ENCODE peak calls at places on chromosomes 7 and 10, in eight cellular contexts. Z is PC-3; U is CD8-positive, alpha-beta T cell; H is A549; I is ovary; S is sigmoid colon; C is hepatocyte; F is caudate nucleus. V is an unnamed sample.

GRCh38 chr7:67777119-67777518 is 780.5 kb downstream of the TYW1 start:
- DNase-seq in Z (no peak), U (no peak), H (no peak), I (no peak), S (no peak), C (no peak), F (no peak), V (no peak)

GRCh38 chr7:133976140-133976539 is 151.0 kb upstream of the LRGUK start:
- DNase-seq in Z (no peak), U (no peak), H (no peak), I (no peak), S (no peak), C (no peak), F (no peak), V (no peak)

GRCh38 chr7:74185636-74186035 is 11.5 kb downstream of the EIF4H start:
- DNase-seq in Z (no peak), U (no peak), H (no peak), I (no peak), S (no peak), C (no peak), F (no peak), V (no peak)

GRCh38 chr7:17275749-17276671 is 22.4 kb upstream of the AHR start:
- DNase-seq in Z (peak; percentile 92), U (no peak), H (peak; percentile 77), I (no peak), S (no peak), C (peak; percentile 32), F (no peak), V (peak; percentile 73)

GRCh38 chr7:131370523-131370968 is 42.9 kb downstream of the MKLN1 start:
- DNase-seq in Z (peak; percentile 62), U (peak; percentile 11), H (no peak), I (no peak), S (no peak), C (peak; percentile 4), F (no peak), V (no peak)

GRCh38 chr7:120553497-120553896 is 280.5 kb downstream of the KCND2 start:
- DNase-seq in Z (no peak), U (no peak), H (no peak), I (no peak), S (no peak), C (no peak), F (no peak), V (no peak)

GRCh38 chr10:76302491-76302890 is 871.1 kb downstream of the LRMDA start:
- DNase-seq in Z (no peak), U (no peak), H (no peak), I (no peak), S (no peak), C (no peak), F (no peak), V (no peak)

GRCh38 chr10:84263716-84264115 is 18.9 kb downstream of the RGR start:
- DNase-seq in Z (no peak), U (no peak), H (no peak), I (no peak), S (no peak), C (no peak), F (no peak), V (no peak)

GRCh38 chr7:68504766-68505165 is 1093.5 kb upstream of the AUTS2 start:
- DNase-seq in Z (no peak), U (no peak), H (no peak), I (no peak), S (no peak), C (no peak), F (no peak), V (no peak)

GRCh38 chr7:82677493-82677892 is 233.9 kb upstream of the CACNA2D1 start:
- DNase-seq in Z (no peak), U (peak; percentile 34), H (no peak), I (no peak), S (no peak), C (no peak), F (no peak), V (no peak)

GRCh38 chr7:147188485-147188884 is 1071.9 kb downstream of the CNTNAP2 start:
- DNase-seq in Z (no peak), U (no peak), H (no peak), I (no peak), S (no peak), C (no peak), F (no peak), V (no peak)

GRCh38 chr10:110822708-110823291 is 48.9 kb upstream of the PDCD4 start:
- DNase-seq in Z (no peak), U (no peak), H (no peak), I (no peak), S (peak; percentile 64), C (peak; percentile 84), F (peak; percentile 30), V (no peak)

GRCh38 chr7:31883761-31884164 is 186.4 kb downstream of the PDE1C start:
- DNase-seq in Z (peak; percentile 77), U (no peak), H (peak; percentile 49), I (no peak), S (no peak), C (no peak), F (peak; percentile 66), V (peak; percentile 49)

GRCh38 chr7:118995395-118995794 is 770.9 kb downstream of the ANKRD7 start:
- DNase-seq in Z (no peak), U (no peak), H (no peak), I (no peak), S (no peak), C (no peak), F (no peak), V (no peak)

GRCh38 chr7:76396039-76396732 is 13.3 kb downstream of the SSC4D start:
- DNase-seq in Z (no peak), U (no peak), H (peak; percentile 60), I (peak; percentile 47), S (no peak), C (no peak), F (peak; percentile 70), V (no peak)

GRCh38 chr10:114825513-114826253 is 4.1 kb downstream of the FHIP2A start:
- DNase-seq in Z (peak; percentile 19), U (no peak), H (peak; percentile 19), I (no peak), S (no peak), C (peak; percentile 11), F (no peak), V (no peak)

GRCh38 chr7:23467731-23468720 is 2.3 kb downstream of the IGF2BP3 start:
- DNase-seq in Z (peak; percentile 28), U (no peak), H (peak; percentile 62), I (no peak), S (no peak), C (peak; percentile 76), F (no peak), V (no peak)

GRCh38 chr10:36256905-36257304 is 614.8 kb upstream of the FZD8 start:
- DNase-seq in Z (peak; percentile 84), U (no peak), H (no peak), I (no peak), S (no peak), C (peak; percentile 13), F (no peak), V (no peak)

GRCh38 chr10:69969961-69970360 is 82.7 kb upstream of the MACROH2A2 start:
- DNase-seq in Z (no peak), U (no peak), H (no peak), I (no peak), S (no peak), C (no peak), F (no peak), V (no peak)

DNA sequence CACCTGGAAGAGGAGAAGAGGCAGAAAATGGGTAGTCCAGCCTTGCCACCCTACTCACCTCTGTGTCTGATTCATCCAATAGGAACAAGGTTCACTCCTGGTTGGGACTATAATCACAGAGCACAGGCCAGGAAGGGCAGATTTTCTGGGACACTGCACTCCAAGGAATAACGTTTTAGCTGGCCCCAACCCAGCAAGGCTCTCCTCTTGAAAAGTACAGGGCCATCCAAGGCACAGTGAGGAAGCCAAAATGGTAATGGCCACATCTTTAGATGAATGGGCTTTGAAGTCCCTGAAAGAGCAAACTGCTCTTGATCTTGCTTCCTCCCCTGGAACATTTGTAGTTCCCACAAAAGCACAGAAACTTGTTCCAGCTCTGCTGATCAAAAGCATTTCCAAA is 149.4 kb downstream of the GRM3 start:
- DNase-seq in Z (no peak), U (no peak), H (no peak), I (no peak), S (no peak), C (no peak), F (peak; percentile 34), V (no peak)
- H3K27ac ChIP-seq in Z (no peak overlapping the region), U (no peak overlapping the region), H (no peak overlapping the region), I (no peak overlapping the region), S (no peak overlapping the region), C (no peak overlapping the region), F (no peak overlapping the region), V (no peak overlapping the region)

GRCh38 chr7:44754802-44755697 is 6.4 kb downstream of the ZMIZ2 start:
- DNase-seq in Z (no peak), U (no peak), H (no peak), I (no peak), S (no peak), C (no peak), F (no peak), V (no peak)

GRCh38 chr7:44756904-44757303 is 8.3 kb downstream of the ZMIZ2 start:
- DNase-seq in Z (no peak), U (no peak), H (no peak), I (no peak), S (no peak), C (no peak), F (no peak), V (no peak)

GRCh38 chr7:44757739-44758138 is 9.1 kb downstream of the ZMIZ2 start:
- DNase-seq in Z (no peak), U (no peak), H (no peak), I (no peak), S (no peak), C (no peak), F (no peak), V (no peak)

GRCh38 chr7:44757311-44757710 is 8.7 kb downstream of the ZMIZ2 start:
- DNase-seq in Z (no peak), U (no peak), H (no peak), I (peak; percentile 68), S (no peak), C (peak; percentile 51), F (peak; percentile 23), V (no peak)

GRCh38 chr7:44755698-44756627 is 7.3 kb downstream of the ZMIZ2 start:
- DNase-seq in Z (no peak), U (no peak), H (no peak), I (no peak), S (peak; percentile 60), C (no peak), F (no peak), V (no peak)
- H3K27ac ChIP-seq in Z (no peak overlapping the region), U (no peak overlapping the region), H (no peak overlapping the region), I (no peak overlapping the region), S (peak overlapping the region; percentile 69), C (no peak overlapping the region), F (no peak overlapping the region), V (no peak overlapping the region)

GRCh38 chr10:73653701-73654100 is 2.1 kb downstream of the SYNPO2L start:
- DNase-seq in Z (peak; percentile 89), U (no peak), H (peak; percentile 67), I (no peak), S (no peak), C (no peak), F (no peak), V (no peak)
- H3K27ac ChIP-seq in Z (no peak overlapping the region), U (no peak overlapping the region), H (no peak overlapping the region), I (no peak overlapping the region), S (no peak overlapping the region), C (no peak overlapping the region), F (no peak overlapping the region), V (no peak overlapping the region)

DNA sequence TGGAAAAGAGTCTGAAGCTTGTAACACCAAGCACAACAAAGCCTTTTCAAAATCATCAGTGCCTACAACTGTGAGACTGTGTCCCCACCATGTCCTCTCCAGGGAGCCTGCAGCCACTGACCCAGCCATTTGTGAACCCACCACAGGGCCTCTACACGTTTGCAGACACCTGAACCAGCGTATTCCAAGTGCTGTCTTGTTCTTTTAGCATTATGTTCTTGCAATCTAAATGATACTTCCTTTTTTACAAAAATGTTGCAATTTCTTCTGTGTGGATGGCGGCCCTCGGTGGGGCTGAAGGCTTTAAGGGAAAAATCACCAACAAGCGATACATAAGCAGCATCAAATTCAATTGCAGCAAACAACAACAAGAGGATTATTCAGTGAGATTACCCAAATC is 403.2 kb upstream of the MGMT start:
- DNase-seq in Z (no peak), U (no peak), H (no peak), I (no peak), S (no peak), C (no peak), F (no peak), V (no peak)
- H3K27ac ChIP-seq in Z (no peak overlapping the region), U (no peak overlapping the region), H (no peak overlapping the region), I (no peak overlapping the region), S (no peak overlapping the region), C (no peak overlapping the region), F (no peak overlapping the region), V (no peak overlapping the region)